ENCODE peak calls at places on chromosomes 7 and 10, in seven cellular contexts. C, M, T, P, N, H and K are unnamed samples.

GRCh38 chr10:4538016-4538415 is 288.0 kb upstream of the AKR1E2 start:
- DNase-seq in C (no peak), M (no peak), T (no peak), P (no peak), N (no peak), H (no peak), K (no peak)

GRCh38 chr7:72337822-72338167 is 74.3 kb downstream of the CALN1 start:
- DNase-seq in C (no peak), M (no peak), T (no peak), P (no peak), N (no peak), H (no peak), K (no peak)

GRCh38 chr10:865924-866576 is 65.5 kb downstream of the LARP4B start:
- DNase-seq in C (no peak), M (no peak), T (no peak), P (no peak), N (no peak), H (no peak), K (no peak)

GRCh38 chr7:134527979-134528371 is 608 bp downstream of the AKR1B10 start:
- DNase-seq in C (peak), M (no peak), T (peak), P (no peak), N (no peak), H (no peak), K (peak)

GRCh38 chr7:150947761-150948680 is 30.1 kb downstream of the KCNH2 start:
- DNase-seq in C (no peak), M (no peak), T (no peak), P (no peak), N (peak), H (no peak), K (no peak)

GRCh38 chr7:122532406-122533269 is 166.3 kb downstream of the RNF133 start:
- DNase-seq in C (peak), M (peak), T (no peak), P (peak), N (no peak), H (no peak), K (peak)

GRCh38 chr7:158508802-158509385 is 78.7 kb downstream of the PTPRN2 start:
- DNase-seq in C (no peak), M (no peak), T (no peak), P (no peak), N (no peak), H (no peak), K (no peak)

GRCh38 chr7:131231381-131232220 is 96.1 kb upstream of the MKLN1 start:
- DNase-seq in C (no peak), M (no peak), T (no peak), P (peak), N (no peak), H (peak), K (peak)

GRCh38 chr10:69867699-69868558 is 66.2 kb downstream of the COL13A1 start:
- DNase-seq in C (no peak), M (no peak), T (no peak), P (no peak), N (no peak), H (peak), K (no peak)

GRCh38 chr10:50326757-50327701 is 75.7 kb upstream of the ASAH2 start:
- DNase-seq in C (peak), M (no peak), T (no peak), P (no peak), N (no peak), H (no peak), K (peak)

GRCh38 chr7:123692471-123692877 is 36.8 kb downstream of the LMOD2 start:
- DNase-seq in C (no peak), M (no peak), T (no peak), P (no peak), N (no peak), H (no peak), K (no peak)

GRCh38 chr10:81569488-81569887 is 305.5 kb upstream of the NRG3 start:
- DNase-seq in C (no peak), M (no peak), T (no peak), P (no peak), N (no peak), H (no peak), K (no peak)

GRCh38 chr7:54542920-54543539 is 855 bp downstream of the VSTM2A start:
- DNase-seq in C (peak), M (no peak), T (no peak), P (no peak), N (no peak), H (no peak), K (no peak)

GRCh38 chr7:64879800-64880199 is 23.3 kb upstream of the ZNF273 start:
- DNase-seq in C (no peak), M (no peak), T (no peak), P (peak), N (peak), H (no peak), K (no peak)

GRCh38 chr10:79328737-79329504 is 18.3 kb upstream of the PPIF start:
- DNase-seq in C (peak), M (peak), T (peak), P (no peak), N (no peak), H (peak), K (peak)
- TF ChIP-seq CTCF in C (no peak), M (no peak), T (no peak), P (no peak), N (no peak), H (no peak), K (no peak)

GRCh38 chr10:95289921-95290421 is 832 bp downstream of the PDLIM1 start:
- DNase-seq in C (no peak), M (peak), T (no peak), P (no peak), N (no peak), H (no peak), K (no peak)

GRCh38 chr10:95290446-95290800 is 380 bp downstream of the PDLIM1 start:
- DNase-seq in C (no peak), M (no peak), T (no peak), P (no peak), N (no peak), H (no peak), K (no peak)

GRCh38 chr10:95291634-95292039 is 834 bp upstream of the PDLIM1 start:
- DNase-seq in C (no peak), M (no peak), T (no peak), P (no peak), N (no peak), H (no peak), K (no peak)

GRCh38 chr10:95289003-95289920 is 1.5 kb downstream of the PDLIM1 start:
- DNase-seq in C (peak), M (peak), T (peak), P (peak), N (no peak), H (peak), K (peak)

GRCh38 chr10:95290801-95291633 is at the start of gene PDLIM1:
- DNase-seq in C (peak), M (peak), T (no peak), P (peak), N (peak), H (peak), K (peak)
- TF ChIP-seq CTCF in C (no peak), M (peak), T (no peak), P (peak), N (no peak), H (no peak), K (peak)

DNA sequence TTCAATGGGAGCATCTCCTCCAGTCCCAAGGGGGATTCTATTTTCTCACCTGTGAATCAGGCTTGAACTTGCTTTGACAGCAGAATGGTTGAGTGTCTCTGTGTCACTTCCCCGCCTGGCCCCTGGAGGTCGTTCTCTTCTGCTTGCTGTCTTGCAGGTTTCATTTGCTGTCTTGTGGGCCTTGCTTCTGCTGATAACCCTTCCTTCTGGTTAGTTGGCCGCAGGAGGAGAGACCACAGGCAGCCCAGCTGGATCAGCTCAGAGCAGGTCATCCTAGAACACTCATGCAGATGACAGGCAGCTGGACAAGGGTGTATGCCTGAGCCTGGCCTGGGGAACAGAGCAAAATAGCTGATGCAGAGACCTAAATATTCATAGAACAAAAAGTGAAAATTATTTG is 344.2 kb upstream of the ADARB2 start:
- DNase-seq in C (peak), M (no peak), T (no peak), P (no peak), N (no peak), H (no peak), K (no peak)
- TF ChIP-seq CTCF in C (no peak), M (no peak), T (no peak), P (no peak), N (no peak), H (no peak), K (no peak)

DNA sequence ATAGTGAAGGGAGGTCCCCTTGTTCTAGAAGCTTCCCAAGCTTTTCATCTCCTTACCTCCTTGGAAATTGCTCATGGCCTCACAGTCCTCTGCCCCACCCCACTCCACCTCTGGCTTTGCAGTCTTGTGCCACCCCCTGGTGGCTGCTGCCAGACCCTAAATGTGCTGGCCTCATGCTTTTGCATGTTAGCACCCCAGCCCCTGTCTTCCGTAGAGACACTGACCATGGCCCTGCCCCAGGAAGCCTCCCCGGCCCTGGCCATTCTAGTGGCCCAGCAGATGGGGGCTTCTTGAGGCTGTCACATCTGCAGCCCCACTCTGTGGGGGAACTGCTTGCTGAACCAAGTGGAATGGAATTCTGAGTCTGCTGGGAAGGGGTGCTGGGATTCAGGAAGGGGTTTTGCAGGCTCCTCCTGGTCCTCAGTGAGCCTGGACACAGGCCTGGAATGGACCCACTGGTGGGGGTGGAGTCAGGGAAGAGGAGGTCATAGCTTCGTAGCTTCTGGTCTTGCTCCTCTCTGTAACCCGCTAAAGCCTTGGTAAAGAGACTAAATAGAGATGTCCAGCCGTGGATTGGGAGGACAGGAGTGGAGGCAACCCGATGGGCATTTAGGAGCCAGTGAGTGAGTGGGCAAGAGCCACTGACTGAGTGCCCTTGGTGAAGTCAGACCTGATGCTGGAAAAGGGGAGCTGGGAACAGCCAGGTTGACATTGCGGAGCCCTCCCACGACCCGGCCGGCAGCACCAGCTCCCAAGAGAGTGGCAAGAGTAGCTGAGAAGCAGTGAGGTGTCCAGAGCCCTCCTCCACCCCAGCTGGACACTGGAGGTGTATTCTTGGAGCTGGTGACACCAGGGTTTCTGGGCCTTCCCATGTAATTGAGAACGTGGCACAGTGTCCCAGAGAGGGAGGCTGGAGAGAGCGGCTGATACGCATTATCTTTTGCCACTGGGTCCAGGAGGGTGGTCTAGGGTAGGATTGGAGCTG is 20.9 kb downstream of the RAMP3 start:
- DNase-seq in C (no peak), M (peak), T (no peak), P (no peak), N (no peak), H (no peak), K (no peak)
- TF ChIP-seq CTCF in C (no peak), M (no peak), T (peak), P (no peak), N (no peak), H (no peak), K (peak)